ENCODE peak calls at places on chromosome 10, in ten cellular contexts. K, J, L, G, M, Z, R, V, E and P are unnamed samples.

GRCh38 chr10:46311501-46311951 is 24.7 kb downstream of the ANTXRL start:
- DNase-seq in K (no peak), J (no peak), L (no peak), G (peak; percentile 48), M (no peak), Z (no peak), R (no peak), V (peak; percentile 6), E (no peak), P (no peak)

GRCh38 chr10:113129117-113129516 is 179.1 kb downstream of the TCF7L2 start:
- DNase-seq in K (no peak), J (no peak), L (no peak), G (no peak), M (no peak), Z (peak; percentile 33), R (no peak), V (no peak), E (no peak), P (no peak)

GRCh38 chr10:116134316-116134715 is 138.7 kb downstream of the GFRA1 start:
- DNase-seq in K (no peak), J (no peak), L (no peak), G (no peak), M (no peak), Z (no peak), R (no peak), V (no peak), E (no peak), P (no peak)

GRCh38 chr10:127850944-127851343 is 41.8 kb downstream of the CLRN3 start:
- DNase-seq in K (no peak), J (no peak), L (no peak), G (no peak), M (no peak), Z (no peak), R (no peak), V (no peak), E (no peak), P (no peak)

GRCh38 chr10:63633677-63634487 is 112.7 kb downstream of the REEP3 start:
- DNase-seq in K (no peak), J (peak; percentile 67), L (peak; percentile 45), G (no peak), M (no peak), Z (peak; percentile 48), R (peak; percentile 42), V (no peak), E (no peak), P (no peak)

GRCh38 chr10:4028838-4029583 is 244.0 kb upstream of the KLF6 start:
- DNase-seq in K (no peak), J (no peak), L (no peak), G (no peak), M (no peak), Z (no peak), R (no peak), V (no peak), E (no peak), P (no peak)

GRCh38 chr10:109974509-109975191 is 33.1 kb upstream of the ADD3 start:
- DNase-seq in K (no peak), J (peak; percentile 73), L (no peak), G (no peak), M (no peak), Z (no peak), R (peak; percentile 93), V (no peak), E (no peak), P (no peak)

GRCh38 chr10:133178357-133179127 is 18.5 kb downstream of the KNDC1 start:
- DNase-seq in K (no peak), J (no peak), L (no peak), G (no peak), M (no peak), Z (no peak), R (no peak), V (no peak), E (no peak), P (no peak)

GRCh38 chr10:3126741-3127342 is 45.7 kb downstream of the PITRM1 start:
- DNase-seq in K (no peak), J (peak; percentile 16), L (no peak), G (peak; percentile 64), M (no peak), Z (peak; percentile 84), R (no peak), V (peak; percentile 60), E (no peak), P (no peak)

GRCh38 chr10:50592961-50593418 is 30.8 kb downstream of the SGMS1 start:
- DNase-seq in K (no peak), J (no peak), L (no peak), G (no peak), M (no peak), Z (no peak), R (no peak), V (no peak), E (no peak), P (no peak)

GRCh38 chr10:96570983-96571964 is 15.5 kb downstream of the TM9SF3 start:
- DNase-seq in K (no peak), J (no peak), L (no peak), G (no peak), M (no peak), Z (no peak), R (no peak), V (no peak), E (no peak), P (no peak)

GRCh38 chr10:105742184-105742583 is 1101.1 kb downstream of the SORCS3 start:
- DNase-seq in K (no peak), J (no peak), L (no peak), G (no peak), M (no peak), Z (no peak), R (no peak), V (peak; percentile 14), E (no peak), P (no peak)

GRCh38 chr10:1615186-1615954 is 122.0 kb downstream of the ADARB2 start:
- DNase-seq in K (no peak), J (no peak), L (no peak), G (peak; percentile 46), M (no peak), Z (no peak), R (no peak), V (no peak), E (no peak), P (no peak)

GRCh38 chr10:75042292-75042974 is 69.0 kb upstream of the SAMD8 start:
- DNase-seq in K (no peak), J (peak; percentile 50), L (peak; percentile 91), G (peak; percentile 48), M (no peak), Z (peak; percentile 17), R (no peak), V (no peak), E (no peak), P (no peak)

GRCh38 chr10:613217-613616 is 76.3 kb downstream of the DIP2C start:
- DNase-seq in K (no peak), J (no peak), L (no peak), G (peak; percentile 68), M (no peak), Z (no peak), R (no peak), V (peak; percentile 72), E (no peak), P (no peak)
- TF ChIP-seq CTCF in K (no peak), J (no peak), L (no peak), G (no peak), M (no peak), Z (no peak), R (no peak), V (no peak), E (no peak), P (no peak)

GRCh38 chr10:119209736-119210355 is 2.5 kb downstream of the GRK5 start:
- DNase-seq in K (no peak), J (peak; percentile 58), L (no peak), G (no peak), M (no peak), Z (no peak), R (no peak), V (no peak), E (no peak), P (no peak)
- H3K4me3 ChIP-seq in K (peak overlapping the region; percentile 90), J (peak overlapping the region; percentile 90), L (peak overlapping the region; percentile 62), G (peak overlapping the region; percentile 68), M (no peak overlapping the region), Z (peak overlapping the region; percentile 76), R (peak overlapping the region; percentile 95), V (peak overlapping the region; percentile 21), E (peak overlapping the region; percentile 87), P (peak overlapping the region; percentile 91)

GRCh38 chr10:123890761-123891146 is 853 bp downstream of the CPXM2 start:
- DNase-seq in K (no peak), J (no peak), L (no peak), G (peak; percentile 60), M (no peak), Z (no peak), R (no peak), V (no peak), E (peak; percentile 35), P (no peak)

GRCh38 chr10:123890246-123890645 is 1.4 kb downstream of the CPXM2 start:
- DNase-seq in K (no peak), J (no peak), L (no peak), G (peak; percentile 85), M (no peak), Z (no peak), R (no peak), V (no peak), E (peak; percentile 47), P (no peak)

GRCh38 chr10:123889821-123890220 is 1.8 kb downstream of the CPXM2 start:
- DNase-seq in K (no peak), J (no peak), L (no peak), G (peak; percentile 61), M (no peak), Z (no peak), R (no peak), V (no peak), E (no peak), P (no peak)

GRCh38 chr10:123893651-123894050 is 2.0 kb upstream of the CPXM2 start:
- DNase-seq in K (no peak), J (no peak), L (no peak), G (no peak), M (no peak), Z (no peak), R (no peak), V (no peak), E (no peak), P (no peak)

GRCh38 chr10:123891147-123892011 is at the start of gene CPXM2:
- DNase-seq in K (no peak), J (no peak), L (no peak), G (no peak), M (no peak), Z (no peak), R (no peak), V (no peak), E (peak; percentile 45), P (no peak)
- TF ChIP-seq CTCF in K (no peak), J (no peak), L (no peak), G (no peak), M (no peak), Z (no peak), R (no peak), V (no peak), E (no peak), P (no peak)

GRCh38 chr10:99779335-99779734 is 3.1 kb upstream of the ABCC2 start:
- DNase-seq in K (no peak), J (peak; percentile 92), L (peak; percentile 83), G (no peak), M (no peak), Z (peak; percentile 10), R (peak; percentile 76), V (no peak), E (no peak), P (peak; percentile 45)
- H3K4me3 ChIP-seq in K (no peak overlapping the region), J (peak overlapping the region; percentile 25), L (peak overlapping the region; percentile 4), G (no peak overlapping the region), M (no peak overlapping the region), Z (no peak overlapping the region), R (peak overlapping the region; percentile 43), V (no peak overlapping the region), E (no peak overlapping the region), P (no peak overlapping the region)

GRCh38 chr10:132150777-132151176 is 36.0 kb upstream of the DPYSL4 start:
- DNase-seq in K (no peak), J (no peak), L (no peak), G (no peak), M (no peak), Z (no peak), R (no peak), V (no peak), E (no peak), P (no peak)
- TF ChIP-seq CTCF in K (no peak), J (no peak), L (no peak), G (no peak), M (no peak), Z (no peak), R (no peak), V (no peak), E (no peak), P (no peak)